ENCODE peak calls at places on chromosomes 13 and 19, in nine cellular contexts. One of them, this sample, is unnamed.

GRCh38 chr19:12952488-12953455 is 4.3 kb downstream of the GADD45GIP1 start:
- DNase-seq in mammary epithelial cell: no peak
- DNase-seq in CD8-positive, alpha-beta T cell: no peak
- DNase-seq in sigmoid colon: no peak
- DNase-seq in uterus: no peak
- DNase-seq in lung: no peak
- DNase-seq in cardiac muscle cell: peak
- DNase-seq in OCI-LY7: no peak
- DNase-seq in left lung: no peak
- DNase-seq in this sample: no peak

GRCh38 chr13:109780880-109781383 is 5.5 kb downstream of the IRS2 start:
- DNase-seq in mammary epithelial cell: no peak
- DNase-seq in CD8-positive, alpha-beta T cell: no peak
- DNase-seq in sigmoid colon: no peak
- DNase-seq in uterus: no peak
- DNase-seq in lung: no peak
- DNase-seq in cardiac muscle cell: no peak
- DNase-seq in OCI-LY7: no peak
- DNase-seq in left lung: no peak
- DNase-seq in this sample: no peak

GRCh38 chr19:2360876-2361232 is 789 bp downstream of the TMPRSS9 start:
- DNase-seq in mammary epithelial cell: no peak
- DNase-seq in CD8-positive, alpha-beta T cell: no peak
- DNase-seq in sigmoid colon: no peak
- DNase-seq in uterus: no peak
- DNase-seq in lung: no peak
- DNase-seq in cardiac muscle cell: no peak
- DNase-seq in OCI-LY7: no peak
- DNase-seq in left lung: no peak
- DNase-seq in this sample: no peak

GRCh38 chr13:101706651-101707050 is 254.2 kb downstream of the ITGBL1 start:
- DNase-seq in mammary epithelial cell: peak
- DNase-seq in CD8-positive, alpha-beta T cell: no peak
- DNase-seq in sigmoid colon: no peak
- DNase-seq in uterus: no peak
- DNase-seq in lung: peak
- DNase-seq in cardiac muscle cell: peak
- DNase-seq in OCI-LY7: no peak
- DNase-seq in left lung: peak
- DNase-seq in this sample: no peak

GRCh38 chr13:29111446-29111845 is 291.3 kb downstream of the MTUS2 start:
- DNase-seq in mammary epithelial cell: no peak
- DNase-seq in CD8-positive, alpha-beta T cell: no peak
- DNase-seq in sigmoid colon: no peak
- DNase-seq in uterus: no peak
- DNase-seq in lung: no peak
- DNase-seq in cardiac muscle cell: no peak
- DNase-seq in OCI-LY7: no peak
- DNase-seq in left lung: no peak
- DNase-seq in this sample: no peak

GRCh38 chr19:12092065-12092867 is 27.7 kb downstream of the ZNF844 start:
- DNase-seq in mammary epithelial cell: peak
- DNase-seq in CD8-positive, alpha-beta T cell: peak
- DNase-seq in sigmoid colon: peak
- DNase-seq in uterus: peak
- DNase-seq in lung: peak
- DNase-seq in cardiac muscle cell: peak
- DNase-seq in OCI-LY7: no peak
- DNase-seq in left lung: peak
- DNase-seq in this sample: peak

GRCh38 chr13:48492123-48493075 is 40.5 kb downstream of the RCBTB2 start:
- DNase-seq in mammary epithelial cell: peak
- DNase-seq in CD8-positive, alpha-beta T cell: peak
- DNase-seq in sigmoid colon: peak
- DNase-seq in uterus: peak
- DNase-seq in lung: peak
- DNase-seq in cardiac muscle cell: peak
- DNase-seq in OCI-LY7: peak
- DNase-seq in left lung: peak
- DNase-seq in this sample: peak

GRCh38 chr19:9883231-9883758 is 48.2 kb downstream of the PIN1 start:
- DNase-seq in mammary epithelial cell: peak
- DNase-seq in CD8-positive, alpha-beta T cell: no peak
- DNase-seq in sigmoid colon: no peak
- DNase-seq in uterus: no peak
- DNase-seq in lung: no peak
- DNase-seq in cardiac muscle cell: peak
- DNase-seq in OCI-LY7: no peak
- DNase-seq in left lung: no peak
- DNase-seq in this sample: no peak

GRCh38 chr19:38654478-38655079 is 7.1 kb downstream of the ACTN4 start:
- DNase-seq in mammary epithelial cell: no peak
- DNase-seq in CD8-positive, alpha-beta T cell: no peak
- DNase-seq in sigmoid colon: no peak
- DNase-seq in uterus: no peak
- DNase-seq in lung: no peak
- DNase-seq in cardiac muscle cell: no peak
- DNase-seq in OCI-LY7: no peak
- DNase-seq in left lung: no peak
- DNase-seq in this sample: no peak

GRCh38 chr19:16301999-16302694 is 22.5 kb upstream of the KLF2 start:
- DNase-seq in mammary epithelial cell: peak
- DNase-seq in CD8-positive, alpha-beta T cell: no peak
- DNase-seq in sigmoid colon: no peak
- DNase-seq in uterus: no peak
- DNase-seq in lung: no peak
- DNase-seq in cardiac muscle cell: no peak
- DNase-seq in OCI-LY7: peak
- DNase-seq in left lung: no peak
- DNase-seq in this sample: no peak

GRCh38 chr19:22935151-22935550 is 67.8 kb downstream of the ZNF728 start:
- DNase-seq in mammary epithelial cell: peak
- DNase-seq in CD8-positive, alpha-beta T cell: no peak
- DNase-seq in sigmoid colon: no peak
- DNase-seq in uterus: no peak
- DNase-seq in lung: no peak
- DNase-seq in cardiac muscle cell: no peak
- DNase-seq in OCI-LY7: no peak
- DNase-seq in left lung: no peak
- DNase-seq in this sample: no peak

GRCh38 chr13:48317511-48317981 is 14.0 kb downstream of the RB1 start:
- DNase-seq in mammary epithelial cell: no peak
- DNase-seq in CD8-positive, alpha-beta T cell: no peak
- DNase-seq in sigmoid colon: peak
- DNase-seq in uterus: no peak
- DNase-seq in lung: no peak
- DNase-seq in cardiac muscle cell: no peak
- DNase-seq in OCI-LY7: no peak
- DNase-seq in left lung: no peak
- DNase-seq in this sample: no peak

GRCh38 chr13:24272452-24273161 is 36.8 kb upstream of the C1QTNF9 start:
- DNase-seq in mammary epithelial cell: no peak
- DNase-seq in CD8-positive, alpha-beta T cell: no peak
- DNase-seq in sigmoid colon: no peak
- DNase-seq in uterus: no peak
- DNase-seq in lung: peak
- DNase-seq in cardiac muscle cell: no peak
- DNase-seq in OCI-LY7: no peak
- DNase-seq in left lung: peak
- DNase-seq in this sample: peak

DNA sequence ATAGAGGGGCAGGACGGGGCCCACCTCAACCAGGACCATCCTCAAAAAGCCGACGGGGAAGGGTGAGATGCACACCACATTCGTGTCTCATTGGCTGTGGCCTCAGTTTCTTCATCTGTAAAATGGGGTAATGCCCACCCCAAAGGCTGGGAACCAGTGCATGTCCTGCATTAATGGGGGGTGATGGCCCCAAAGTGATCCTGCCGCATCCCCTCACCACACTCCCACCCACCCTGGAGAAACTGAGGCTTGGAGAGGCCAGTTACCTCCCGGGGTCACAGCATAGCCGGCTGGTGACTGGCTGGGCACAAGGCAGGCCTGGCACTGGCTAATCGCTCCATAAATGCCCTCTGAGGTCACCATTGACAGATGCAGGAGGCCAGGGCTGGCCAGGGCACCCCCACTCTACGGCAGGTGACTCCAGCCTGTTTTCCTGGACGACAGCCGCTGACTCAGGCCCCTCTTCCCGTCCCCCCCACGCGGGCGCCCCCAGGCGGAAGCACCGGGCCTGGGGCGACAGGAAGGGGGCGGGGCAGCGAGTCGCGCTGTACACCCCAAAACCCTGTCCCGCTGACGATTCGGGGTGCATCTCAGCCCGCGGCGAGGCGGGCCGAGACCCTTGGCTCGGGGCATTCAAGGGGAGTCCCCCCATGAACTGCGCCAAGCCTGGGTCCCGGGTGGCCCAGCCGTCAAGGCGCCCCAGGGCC is 483 bp upstream of the MIDN start:
- DNase-seq in mammary epithelial cell: no peak
- DNase-seq in CD8-positive, alpha-beta T cell: peak
- DNase-seq in sigmoid colon: peak
- DNase-seq in uterus: no peak
- DNase-seq in lung: peak
- DNase-seq in cardiac muscle cell: peak
- DNase-seq in OCI-LY7: no peak
- DNase-seq in left lung: peak
- DNase-seq in this sample: peak
- H3K4me3 ChIP-seq in mammary epithelial cell: no peak
- H3K4me3 ChIP-seq in CD8-positive, alpha-beta T cell: peak
- H3K4me3 ChIP-seq in sigmoid colon: peak
- H3K4me3 ChIP-seq in uterus: peak
- H3K4me3 ChIP-seq in lung: peak
- H3K4me3 ChIP-seq in cardiac muscle cell: peak
- H3K4me3 ChIP-seq in OCI-LY7: peak
- H3K4me3 ChIP-seq in left lung: peak
- H3K4me3 ChIP-seq in this sample: peak

GRCh38 chr19:14023404-14024235 is 4.3 kb upstream of the RLN3 start:
- DNase-seq in mammary epithelial cell: peak
- DNase-seq in CD8-positive, alpha-beta T cell: no peak
- DNase-seq in sigmoid colon: no peak
- DNase-seq in uterus: no peak
- DNase-seq in lung: peak
- DNase-seq in cardiac muscle cell: peak
- DNase-seq in OCI-LY7: no peak
- DNase-seq in left lung: no peak
- DNase-seq in this sample: peak
- TF ChIP-seq CTCF in mammary epithelial cell: peak
- TF ChIP-seq CTCF in CD8-positive, alpha-beta T cell: no peak
- TF ChIP-seq CTCF in sigmoid colon: no peak
- TF ChIP-seq CTCF in uterus: peak
- TF ChIP-seq CTCF in lung: no peak
- TF ChIP-seq CTCF in cardiac muscle cell: peak
- TF ChIP-seq CTCF in OCI-LY7: peak
- TF ChIP-seq CTCF in left lung: no peak
- TF ChIP-seq CTCF in this sample: peak

GRCh38 chr19:18735324-18735723 is 51.8 kb downstream of the CRTC1 start:
- DNase-seq in mammary epithelial cell: no peak
- DNase-seq in CD8-positive, alpha-beta T cell: no peak
- DNase-seq in sigmoid colon: no peak
- DNase-seq in uterus: no peak
- DNase-seq in lung: no peak
- DNase-seq in cardiac muscle cell: no peak
- DNase-seq in OCI-LY7: no peak
- DNase-seq in left lung: no peak
- DNase-seq in this sample: no peak

GRCh38 chr19:18737337-18737953 is 53.7 kb downstream of the COMP start:
- DNase-seq in mammary epithelial cell: no peak
- DNase-seq in CD8-positive, alpha-beta T cell: no peak
- DNase-seq in sigmoid colon: no peak
- DNase-seq in uterus: no peak
- DNase-seq in lung: no peak
- DNase-seq in cardiac muscle cell: no peak
- DNase-seq in OCI-LY7: no peak
- DNase-seq in left lung: no peak
- DNase-seq in this sample: no peak

GRCh38 chr19:18736415-18737336 is 53.2 kb downstream of the CRTC1 start:
- DNase-seq in mammary epithelial cell: no peak
- DNase-seq in CD8-positive, alpha-beta T cell: no peak
- DNase-seq in sigmoid colon: no peak
- DNase-seq in uterus: no peak
- DNase-seq in lung: no peak
- DNase-seq in cardiac muscle cell: no peak
- DNase-seq in OCI-LY7: no peak
- DNase-seq in left lung: peak
- DNase-seq in this sample: no peak

GRCh38 chr19:18737954-18738351 is 53.2 kb downstream of the COMP start:
- DNase-seq in mammary epithelial cell: no peak
- DNase-seq in CD8-positive, alpha-beta T cell: no peak
- DNase-seq in sigmoid colon: no peak
- DNase-seq in uterus: no peak
- DNase-seq in lung: no peak
- DNase-seq in cardiac muscle cell: no peak
- DNase-seq in OCI-LY7: no peak
- DNase-seq in left lung: no peak
- DNase-seq in this sample: no peak

GRCh38 chr19:18735752-18736151 is 52.3 kb downstream of the CRTC1 start:
- DNase-seq in mammary epithelial cell: no peak
- DNase-seq in CD8-positive, alpha-beta T cell: no peak
- DNase-seq in sigmoid colon: no peak
- DNase-seq in uterus: no peak
- DNase-seq in lung: no peak
- DNase-seq in cardiac muscle cell: no peak
- DNase-seq in OCI-LY7: no peak
- DNase-seq in left lung: no peak
- DNase-seq in this sample: no peak
- H3K27ac ChIP-seq in mammary epithelial cell: no peak
- H3K27ac ChIP-seq in CD8-positive, alpha-beta T cell: no peak
- H3K27ac ChIP-seq in sigmoid colon: no peak
- H3K27ac ChIP-seq in uterus: no peak
- H3K27ac ChIP-seq in lung: no peak
- H3K27ac ChIP-seq in cardiac muscle cell: no peak
- H3K27ac ChIP-seq in OCI-LY7: no peak
- H3K27ac ChIP-seq in left lung: no peak
- H3K27ac ChIP-seq in this sample: no peak

DNA sequence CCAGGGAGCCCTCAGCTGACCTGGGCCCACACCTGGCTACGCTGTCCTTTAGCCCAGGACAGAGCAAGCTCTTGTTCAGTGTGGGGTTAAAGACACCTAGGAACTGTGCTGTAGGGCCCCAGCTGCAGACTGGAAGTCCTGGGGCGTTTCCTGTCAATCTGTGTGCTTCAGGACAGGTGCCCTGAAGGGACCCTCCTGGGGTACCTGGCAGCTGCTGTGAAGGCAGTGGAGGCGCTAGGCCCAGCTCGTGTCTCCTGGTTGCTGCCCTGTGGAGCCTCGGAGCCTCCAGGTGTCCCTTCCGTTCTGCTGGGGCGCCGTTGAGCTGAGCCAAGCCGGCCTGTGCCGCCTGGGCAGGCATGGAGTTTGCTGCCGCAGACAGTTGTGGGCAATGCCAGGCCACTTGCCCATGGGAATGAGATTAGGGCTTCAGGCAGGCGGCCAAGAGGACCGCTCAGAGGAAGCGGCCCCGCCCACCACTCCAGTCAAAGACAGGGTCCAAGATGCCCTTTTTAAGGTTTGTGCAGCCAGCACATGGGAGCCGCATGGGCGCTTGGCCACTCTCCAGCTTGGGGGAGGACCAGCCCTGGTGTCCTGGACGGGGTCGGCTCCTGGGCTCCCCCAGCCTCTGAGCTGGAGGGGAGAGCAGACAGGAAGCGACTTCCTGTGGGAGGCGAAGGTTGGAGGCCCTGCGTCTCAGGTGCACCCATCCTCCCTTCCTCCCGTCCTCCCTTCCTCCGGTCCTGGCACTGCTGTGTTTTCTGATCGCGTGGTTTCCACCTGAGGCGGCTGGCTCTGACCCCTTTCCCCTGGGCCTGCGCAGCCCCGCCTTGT is 4.0 kb downstream of the PTBP1 start:
- DNase-seq in mammary epithelial cell: peak
- DNase-seq in CD8-positive, alpha-beta T cell: no peak
- DNase-seq in sigmoid colon: peak
- DNase-seq in uterus: peak
- DNase-seq in lung: peak
- DNase-seq in cardiac muscle cell: peak
- DNase-seq in OCI-LY7: no peak
- DNase-seq in left lung: peak
- DNase-seq in this sample: peak
- H3K4me3 ChIP-seq in mammary epithelial cell: peak
- H3K4me3 ChIP-seq in CD8-positive, alpha-beta T cell: peak
- H3K4me3 ChIP-seq in sigmoid colon: peak
- H3K4me3 ChIP-seq in uterus: no peak
- H3K4me3 ChIP-seq in lung: no peak
- H3K4me3 ChIP-seq in cardiac muscle cell: no peak
- H3K4me3 ChIP-seq in OCI-LY7: no peak
- H3K4me3 ChIP-seq in left lung: peak
- H3K4me3 ChIP-seq in this sample: peak